ENCODE peak calls at places on chromosomes 5 and 9, in four cellular contexts. G, K, S and R are unnamed samples.
A peak's percentile ranks its signal among the peaks of the same experiment; 100 is the strongest.

GRCh38 chr5:72013741-72014703 is 93.3 kb upstream of the MAP1B start:
- DNase-seq in G (peak; percentile 86), K (peak; percentile 10), S (no peak), R (peak; percentile 88)

GRCh38 chr5:26231316-26231715 is 807.1 kb downstream of the CDH9 start:
- DNase-seq in G (no peak), K (no peak), S (no peak), R (no peak)

GRCh38 chr5:36606437-36607113 is at the start of gene SLC1A3:
- DNase-seq in G (peak; percentile 85), K (peak; percentile 78), S (no peak), R (no peak)

GRCh38 chr9:137244486-137245449 is 3.7 kb downstream of the TUBB4B start:
- DNase-seq in G (peak; percentile 31), K (no peak), S (no peak), R (peak; percentile 41)

GRCh38 chr5:123719004-123719403 is 207.0 kb downstream of the CSNK1G3 start:
- DNase-seq in G (peak; percentile 18), K (peak; percentile 56), S (no peak), R (no peak)

GRCh38 chr5:58462154-58462553 is 2.3 kb upstream of the PLK2 start:
- DNase-seq in G (no peak), K (no peak), S (no peak), R (no peak)

GRCh38 chr9:93183663-93184438 is at the start of gene WNK2:
- DNase-seq in G (peak; percentile 77), K (no peak), S (peak; percentile 57), R (peak; percentile 54)

GRCh38 chr9:18638448-18639249 is 164.7 kb downstream of the ADAMTSL1 start:
- DNase-seq in G (no peak), K (peak; percentile 21), S (no peak), R (no peak)

GRCh38 chr9:78234810-78235209 is 1.1 kb upstream of the CEP78 start:
- DNase-seq in G (peak; percentile 2), K (peak; percentile 26), S (no peak), R (no peak)

GRCh38 chr5:2805080-2805479 is 53.6 kb upstream of the IRX2 start:
- DNase-seq in G (no peak), K (no peak), S (no peak), R (no peak)

GRCh38 chr5:93340881-93341280 is 240.1 kb downstream of the NR2F1-AS1 start:
- DNase-seq in G (no peak), K (no peak), S (no peak), R (no peak)

GRCh38 chr9:93136011-93136440 is 2.0 kb upstream of the NINJ1 start:
- DNase-seq in G (no peak), K (peak; percentile 39), S (no peak), R (peak; percentile 12)

GRCh38 chr5:38286038-38286437 is 27.7 kb downstream of the EGFLAM start:
- DNase-seq in G (no peak), K (no peak), S (no peak), R (no peak)

GRCh38 chr5:144203750-144204596 is 33.3 kb downstream of the KCTD16 start:
- DNase-seq in G (peak; percentile 72), K (peak; percentile 53), S (peak; percentile 64), R (peak; percentile 51)

GRCh38 chr5:61333351-61334223 is 1.5 kb downstream of the ZSWIM6 start:
- DNase-seq in G (peak; percentile 68), K (peak; percentile 17), S (no peak), R (no peak)

GRCh38 chr9:8863064-8863463 is 1063.5 kb upstream of the DMAC1 start:
- DNase-seq in G (no peak), K (no peak), S (no peak), R (no peak)

GRCh38 chr5:105288946-105289345 is 1726.4 kb upstream of the NUDT12 start:
- DNase-seq in G (no peak), K (no peak), S (no peak), R (no peak)

GRCh38 chr9:14179449-14179848 is 134.5 kb downstream of the NFIB start:
- DNase-seq in G (no peak), K (no peak), S (no peak), R (peak; percentile 31)

GRCh38 chr5:32259033-32259432 is 53.7 kb downstream of the MTMR12 start:
- DNase-seq in G (no peak), K (no peak), S (no peak), R (no peak)

GRCh38 chr5:139312075-139312474 is 18.5 kb downstream of the MATR3 start:
- DNase-seq in G (peak; percentile 75), K (no peak), S (no peak), R (no peak)

GRCh38 chr5:81848368-81848767 is 97.5 kb upstream of the SSBP2 start:
- DNase-seq in G (peak; percentile 63), K (no peak), S (no peak), R (no peak)

GRCh38 chr9:14283276-14283675 is 30.7 kb downstream of the NFIB start:
- DNase-seq in G (no peak), K (no peak), S (no peak), R (no peak)

GRCh38 chr5:133356386-133357331 is 255.7 kb downstream of the FSTL4 start:
- DNase-seq in G (no peak), K (no peak), S (no peak), R (no peak)

GRCh38 chr5:55276771-55277170 is 30.7 kb downstream of the DHX29 start:
- DNase-seq in G (no peak), K (peak; percentile 21), S (no peak), R (no peak)

GRCh38 chr9:341634-342421 is 127.2 kb downstream of the DOCK8 start:
- DNase-seq in G (no peak), K (no peak), S (no peak), R (no peak)

GRCh38 chr9:68651280-68651893 is 53.7 kb upstream of the PIP5K1B start:
- DNase-seq in G (no peak), K (no peak), S (no peak), R (no peak)

GRCh38 chr9:96150324-96151023 is 151.5 kb downstream of the HSD17B3 start:
- DNase-seq in G (no peak), K (no peak), S (no peak), R (no peak)

GRCh38 chr5:153797484-153797883 is 241.2 kb downstream of the FAM114A2 start:
- DNase-seq in G (no peak), K (no peak), S (no peak), R (no peak)

GRCh38 chr9:3676766-3677165 is 151.0 kb upstream of the RFX3 start:
- DNase-seq in G (no peak), K (no peak), S (no peak), R (no peak)